ENCODE peak calls at places on chromosome 3, in five cellular contexts. R is endodermal cell; V is NCI-H1092 treated with DMSO at 0.1 percent for 48 hours; Z is stimulated activated CD4-positive, alpha-beta T cell treated with anti-CD3 and anti-CD28 coated beads, Interleukin-2, amount 100 ng/mL, for 24 hours; J is T-helper 9 cell. W is an unnamed sample.

GRCh38 chr3:149831321-149831720 is 18.3 kb downstream of the RNF13 start:
- DNase-seq in V (no peak), Z (no peak), R (no peak), J (no peak), W (no peak)

GRCh38 chr3:140762751-140763150 is 84.9 kb downstream of the TRIM42 start:
- DNase-seq in J (no peak), Z (no peak), V (no peak), R (no peak), W (no peak)

GRCh38 chr3:48798998-48799397 is 48.7 kb downstream of the PRKAR2A start:
- DNase-seq in V (peak), R (no peak), Z (no peak), J (no peak), W (no peak)

GRCh38 chr3:62607287-62608029 is 234.1 kb upstream of the FEZF2 start:
- DNase-seq in J (no peak), R (no peak), V (peak), Z (no peak), W (no peak)

GRCh38 chr3:153180860-153181372 is 18.9 kb downstream of the RAP2B start:
- DNase-seq in J (no peak), V (no peak), R (no peak), Z (no peak), W (no peak)

GRCh38 chr3:18667552-18667951 is 242.4 kb upstream of the SATB1 start:
- DNase-seq in R (peak), V (no peak), J (no peak), Z (no peak), W (no peak)

GRCh38 chr3:31567036-31567435 is 34.3 kb downstream of the STT3B start:
- DNase-seq in R (peak), Z (peak), V (no peak), J (no peak), W (no peak)

GRCh38 chr3:37163262-37164020 is 10.9 kb downstream of the LRRFIP2 start:
- DNase-seq in V (no peak), Z (peak), J (no peak), R (peak), W (no peak)

GRCh38 chr3:23743141-23743784 is 62.5 kb upstream of the UBE2E1 start:
- DNase-seq in R (peak), V (no peak), J (no peak), Z (no peak), W (no peak)

GRCh38 chr3:171673951-171674350 is 136.3 kb downstream of the PLD1 start:
- DNase-seq in R (no peak), V (no peak), Z (no peak), J (no peak), W (no peak)

GRCh38 chr3:33718595-33718907 is 497 bp upstream of the CLASP2 start:
- DNase-seq in Z (peak), V (peak), J (no peak), R (no peak), W (no peak)

W was measured in T follicular helper cell.